ENCODE peak calls at places on chromosomes 3 and 15, in ten cellular contexts. A, Z, M, E, Y, N, G, O, V and R are unnamed samples.

GRCh38 chr15:69098688-69099087 is 61.7 kb upstream of the GLCE start:
- DNase-seq in A (no peak), Z (no peak), M (no peak), E (no peak), Y (no peak), N (no peak), G (no peak), O (no peak), V (no peak), R (no peak)

GRCh38 chr3:31361391-31362273 is 171.1 kb upstream of the STT3B start:
- DNase-seq in A (peak), Z (no peak), M (no peak), E (no peak), Y (no peak), N (peak), G (no peak), O (no peak), V (no peak), R (no peak)

GRCh38 chr15:98729446-98730042 is 81.2 kb downstream of the IGF1R start:
- DNase-seq in A (no peak), Z (no peak), M (no peak), E (no peak), Y (no peak), N (no peak), G (no peak), O (no peak), V (no peak), R (no peak)

GRCh38 chr3:127974226-127974625 is 59.2 kb downstream of the KBTBD12 start:
- DNase-seq in A (no peak), Z (no peak), M (no peak), E (no peak), Y (no peak), N (no peak), G (no peak), O (no peak), V (no peak), R (no peak)

GRCh38 chr3:102449930-102450329 is 15.1 kb downstream of the ZPLD1 start:
- DNase-seq in A (no peak), Z (no peak), M (no peak), E (no peak), Y (no peak), N (no peak), G (no peak), O (no peak), V (no peak), R (no peak)

GRCh38 chr3:150467381-150467780 is 59.3 kb downstream of the TSC22D2 start:
- DNase-seq in A (no peak), Z (no peak), M (no peak), E (no peak), Y (no peak), N (no peak), G (no peak), O (no peak), V (no peak), R (no peak)

GRCh38 chr3:111763968-111764367 is 95.1 kb upstream of the PHLDB2 start:
- DNase-seq in A (no peak), Z (no peak), M (no peak), E (no peak), Y (no peak), N (no peak), G (no peak), O (no peak), V (no peak), R (no peak)

GRCh38 chr3:71258526-71258925 is 325.0 kb downstream of the FOXP1 start:
- DNase-seq in A (no peak), Z (no peak), M (no peak), E (no peak), Y (no peak), N (no peak), G (no peak), O (no peak), V (no peak), R (no peak)

GRCh38 chr15:49045691-49046112 is 544 bp downstream of the SECISBP2L start:
- DNase-seq in A (no peak), Z (no peak), M (no peak), E (peak), Y (no peak), N (peak), G (no peak), O (peak), V (no peak), R (no peak)

GRCh38 chr3:55624238-55624637 is 137.1 kb upstream of the WNT5A start:
- DNase-seq in A (peak), Z (peak), M (no peak), E (no peak), Y (no peak), N (peak), G (no peak), O (peak), V (no peak), R (peak)

GRCh38 chr3:10349801-10350200 is 28.9 kb upstream of the SEC13 start:
- DNase-seq in A (no peak), Z (no peak), M (no peak), E (no peak), Y (no peak), N (no peak), G (no peak), O (no peak), V (no peak), R (no peak)

GRCh38 chr15:85403745-85404144 is 23.3 kb downstream of the AKAP13 start:
- DNase-seq in A (no peak), Z (no peak), M (no peak), E (no peak), Y (no peak), N (peak), G (no peak), O (no peak), V (no peak), R (no peak)

GRCh38 chr15:53834214-53834613 is 74.8 kb upstream of the WDR72 start:
- DNase-seq in A (no peak), Z (no peak), M (no peak), E (no peak), Y (no peak), N (no peak), G (no peak), O (no peak), V (no peak), R (no peak)

GRCh38 chr15:31390777-31391486 is 64.3 kb downstream of the KLF13 start:
- DNase-seq in A (no peak), Z (no peak), M (no peak), E (no peak), Y (peak), N (no peak), G (no peak), O (no peak), V (no peak), R (no peak)

GRCh38 chr3:138068046-138068445 is 47.4 kb downstream of the DZIP1L start:
- DNase-seq in A (no peak), Z (no peak), M (no peak), E (no peak), Y (peak), N (no peak), G (no peak), O (no peak), V (no peak), R (no peak)

GRCh38 chr3:5510300-5510699 is 322.8 kb downstream of the EDEM1 start:
- DNase-seq in A (no peak), Z (no peak), M (no peak), E (no peak), Y (no peak), N (no peak), G (no peak), O (no peak), V (no peak), R (no peak)

GRCh38 chr3:170482199-170482598 is 63.5 kb downstream of the CLDN11 start:
- DNase-seq in A (no peak), Z (no peak), M (no peak), E (no peak), Y (no peak), N (peak), G (no peak), O (no peak), V (no peak), R (no peak)

GRCh38 chr3:152436707-152437615 is 168.2 kb downstream of the MBNL1 start:
- DNase-seq in A (no peak), Z (no peak), M (no peak), E (no peak), Y (no peak), N (no peak), G (no peak), O (no peak), V (no peak), R (no peak)

GRCh38 chr3:183826448-183826847 is 1.1 kb upstream of the MAP6D1 start:
- DNase-seq in A (no peak), Z (no peak), M (no peak), E (no peak), Y (peak), N (no peak), G (no peak), O (no peak), V (no peak), R (no peak)

GRCh38 chr15:46041907-46042306 is 407.1 kb downstream of the SQOR start:
- DNase-seq in A (no peak), Z (no peak), M (no peak), E (no peak), Y (no peak), N (no peak), G (no peak), O (no peak), V (no peak), R (no peak)

GRCh38 chr3:133930341-133930933 is 34.8 kb upstream of the RAB6B start:
- DNase-seq in A (no peak), Z (peak), M (no peak), E (no peak), Y (peak), N (peak), G (peak), O (peak), V (peak), R (no peak)

GRCh38 chr3:43410575-43410974 is 124.2 kb downstream of the SNRK start:
- DNase-seq in A (no peak), Z (no peak), M (no peak), E (no peak), Y (no peak), N (no peak), G (no peak), O (no peak), V (no peak), R (no peak)

GRCh38 chr15:40398413-40398873 is 7.2 kb upstream of the IVD start:
- DNase-seq in A (no peak), Z (peak), M (no peak), E (peak), Y (no peak), N (no peak), G (peak), O (no peak), V (peak), R (no peak)

GRCh38 chr15:75554717-75555116 is 24.4 kb downstream of the PTPN9 start:
- DNase-seq in A (no peak), Z (no peak), M (no peak), E (no peak), Y (no peak), N (no peak), G (no peak), O (no peak), V (no peak), R (no peak)

GRCh38 chr3:170572665-170573253 is 13.1 kb downstream of the SLC7A14 start:
- DNase-seq in A (peak), Z (peak), M (no peak), E (peak), Y (no peak), N (peak), G (no peak), O (peak), V (no peak), R (no peak)

GRCh38 chr3:11385908-11386307 is 113.7 kb downstream of the ATG7 start:
- DNase-seq in A (no peak), Z (no peak), M (no peak), E (no peak), Y (peak), N (peak), G (no peak), O (no peak), V (no peak), R (no peak)

GRCh38 chr15:82530606-82531379 is 9.5 kb downstream of the RPS17 start:
- DNase-seq in A (no peak), Z (no peak), M (peak), E (no peak), Y (peak), N (peak), G (no peak), O (peak), V (no peak), R (no peak)

GRCh38 chr15:92009162-92009561 is 155.7 kb downstream of the SLCO3A1 start:
- DNase-seq in A (no peak), Z (no peak), M (no peak), E (no peak), Y (no peak), N (no peak), G (no peak), O (no peak), V (no peak), R (no peak)